ENCODE peak calls at places on chromosomes 3 and 15, in six cellular contexts. Z is GM23338, S is MM.1S, P is neural progenitor cell, O is H9, M is OCI-LY7. W is an unnamed sample.

GRCh38 chr3:160437083-160437455 is 12.5 kb downstream of the TRIM59 start:
- DNase-seq in O (no peak), Z (no peak), P (no peak), M (no peak), S (no peak), W (no peak)

GRCh38 chr3:188646592-188646991 is 492.6 kb downstream of the LPP start:
- DNase-seq in Z (no peak), M (peak), S (peak), P (no peak), O (no peak), W (no peak)

GRCh38 chr15:38899300-38899699 is 334.7 kb upstream of the RASGRP1 start:
- DNase-seq in P (no peak), Z (no peak), S (no peak), M (no peak), O (no peak), W (no peak)

GRCh38 chr15:74624020-74624602 is 8.5 kb downstream of the CLK3 start:
- DNase-seq in P (no peak), M (no peak), O (no peak), S (no peak), Z (no peak), W (no peak)

GRCh38 chr15:55407949-55408766 is at the start of the genes CCPG1 and PIERCE2:
- DNase-seq in M (peak), Z (peak), P (peak), O (peak), S (peak), W (peak)

GRCh38 chr3:128503164-128503651 is 10.2 kb upstream of the GATA2 start:
- DNase-seq in M (no peak), O (peak), Z (peak), S (no peak), P (peak), W (no peak)

GRCh38 chr3:195226900-195227447 is 44.0 kb downstream of the XXYLT1 start:
- DNase-seq in S (peak), P (peak), O (no peak), Z (peak), M (peak), W (no peak)

GRCh38 chr15:75553659-75554058 is 25.5 kb downstream of the PTPN9 start:
- DNase-seq in P (no peak), S (no peak), Z (no peak), M (no peak), O (no peak), W (no peak)

GRCh38 chr15:100198442-100198841 is 143.3 kb downstream of the ADAMTS17 start:
- DNase-seq in M (no peak), Z (no peak), O (no peak), P (no peak), S (no peak), W (no peak)

GRCh38 chr3:13706886-13707285 is 158.0 kb downstream of the FBLN2 start:
- DNase-seq in Z (no peak), S (no peak), M (no peak), P (no peak), O (no peak), W (no peak)

GRCh38 chr3:36792342-36792741 is 28.0 kb upstream of the DCLK3 start:
- DNase-seq in O (peak), S (peak), M (peak), Z (peak), P (peak), W (peak)

GRCh38 chr3:195692781-195693427 is 27.9 kb upstream of the MUC20 start:
- DNase-seq in M (no peak), Z (no peak), P (no peak), O (peak), S (peak), W (no peak)

GRCh38 chr3:41296556-41296955 is 97.3 kb downstream of the CTNNB1 start:
- DNase-seq in M (no peak), S (no peak), Z (no peak), O (no peak), P (no peak), W (no peak)

GRCh38 chr3:21962456-21962855 is 211.4 kb upstream of the ZNF385D start:
- DNase-seq in P (no peak), S (no peak), M (no peak), O (no peak), Z (no peak), W (no peak)

GRCh38 chr3:120642368-120642948 is 39.6 kb downstream of the HGD start:
- DNase-seq in O (no peak), M (no peak), S (no peak), P (no peak), Z (no peak), W (no peak)

DNA sequence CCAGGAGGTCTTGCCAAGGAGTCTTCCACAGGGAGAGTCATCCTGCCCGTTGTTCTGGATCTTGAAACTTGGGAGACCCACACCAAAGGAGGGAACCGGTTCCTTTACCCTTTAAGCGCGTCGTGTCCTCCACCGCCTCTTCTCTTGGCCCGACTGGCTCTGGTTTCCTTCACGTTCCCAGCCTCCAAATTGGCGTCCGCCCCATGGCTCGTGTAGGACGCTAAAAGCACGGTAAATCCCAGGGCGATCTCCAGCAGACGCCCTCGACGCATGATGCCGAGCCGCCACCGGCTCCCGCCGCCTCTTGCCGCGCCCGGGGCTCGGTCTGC is 1.0 kb downstream of the FBN1 start:
- DNase-seq in O (no peak), P (no peak), S (no peak), Z (no peak), M (no peak), W (no peak)
- H2AFZ ChIP-seq in O (peak), P (peak), S (no peak), Z (peak), M (no peak), W (peak)

DNA sequence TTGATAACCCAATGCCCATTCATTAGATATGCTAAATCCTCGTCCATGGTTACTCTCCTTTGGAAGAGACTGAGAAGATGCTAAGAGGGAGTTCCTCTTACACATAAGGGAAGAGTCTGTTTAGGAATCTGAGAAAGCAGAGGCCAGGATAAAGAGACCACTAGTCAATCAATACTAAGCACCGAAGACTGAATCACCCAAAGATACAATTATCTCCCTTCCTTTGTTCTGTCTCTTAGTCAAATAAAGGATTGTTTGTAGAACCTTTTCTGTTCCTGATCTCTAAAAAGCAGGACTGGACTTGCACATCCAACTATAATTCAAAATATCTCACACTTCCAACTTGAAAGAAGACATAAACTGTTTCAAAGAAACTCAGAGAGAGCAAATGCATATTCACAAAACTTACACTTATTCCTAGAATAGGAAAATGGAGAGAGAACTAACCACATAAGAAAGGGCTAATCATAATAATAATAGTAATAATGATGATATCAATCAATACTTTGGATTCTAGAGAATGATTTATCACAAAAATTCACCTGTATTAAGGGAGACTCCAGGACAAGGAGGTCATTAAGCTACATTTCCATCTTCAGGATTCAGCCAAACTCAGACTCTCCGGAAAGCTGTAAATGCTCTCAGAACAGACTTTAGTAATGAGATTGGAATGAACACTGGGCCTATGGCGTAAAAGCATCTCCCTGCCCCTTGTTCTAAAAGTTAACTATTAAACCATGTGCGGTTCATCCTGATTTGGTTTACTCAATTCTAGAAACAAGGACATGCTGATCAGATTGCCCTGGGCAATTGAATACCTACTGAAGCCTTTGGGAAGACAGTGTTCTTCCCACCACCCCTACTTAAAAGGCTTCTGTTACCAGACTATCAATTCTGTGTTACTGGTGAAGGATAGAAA is 401.5 kb downstream of the ZBTB20 start:
- DNase-seq in S (no peak), P (peak), M (no peak), Z (no peak), O (no peak), W (no peak)
- H2AFZ ChIP-seq in S (no peak), P (no peak), M (no peak), Z (no peak), O (no peak), W (no peak)

GRCh38 chr3:72888546-72889309 is 882 bp downstream of the GXYLT2 start:
- DNase-seq in P (peak), M (no peak), O (peak), Z (peak), S (no peak), W (peak)
- H2AFZ ChIP-seq in P (no peak), M (no peak), O (no peak), Z (peak), S (no peak), W (no peak)

GRCh38 chr3:122513386-122514122 is 1.2 kb downstream of the KPNA1 start:
- DNase-seq in M (no peak), Z (peak), O (no peak), S (no peak), P (peak), W (peak)
- H2AFZ ChIP-seq in M (no peak), Z (no peak), O (no peak), S (no peak), P (no peak), W (peak)

DNA sequence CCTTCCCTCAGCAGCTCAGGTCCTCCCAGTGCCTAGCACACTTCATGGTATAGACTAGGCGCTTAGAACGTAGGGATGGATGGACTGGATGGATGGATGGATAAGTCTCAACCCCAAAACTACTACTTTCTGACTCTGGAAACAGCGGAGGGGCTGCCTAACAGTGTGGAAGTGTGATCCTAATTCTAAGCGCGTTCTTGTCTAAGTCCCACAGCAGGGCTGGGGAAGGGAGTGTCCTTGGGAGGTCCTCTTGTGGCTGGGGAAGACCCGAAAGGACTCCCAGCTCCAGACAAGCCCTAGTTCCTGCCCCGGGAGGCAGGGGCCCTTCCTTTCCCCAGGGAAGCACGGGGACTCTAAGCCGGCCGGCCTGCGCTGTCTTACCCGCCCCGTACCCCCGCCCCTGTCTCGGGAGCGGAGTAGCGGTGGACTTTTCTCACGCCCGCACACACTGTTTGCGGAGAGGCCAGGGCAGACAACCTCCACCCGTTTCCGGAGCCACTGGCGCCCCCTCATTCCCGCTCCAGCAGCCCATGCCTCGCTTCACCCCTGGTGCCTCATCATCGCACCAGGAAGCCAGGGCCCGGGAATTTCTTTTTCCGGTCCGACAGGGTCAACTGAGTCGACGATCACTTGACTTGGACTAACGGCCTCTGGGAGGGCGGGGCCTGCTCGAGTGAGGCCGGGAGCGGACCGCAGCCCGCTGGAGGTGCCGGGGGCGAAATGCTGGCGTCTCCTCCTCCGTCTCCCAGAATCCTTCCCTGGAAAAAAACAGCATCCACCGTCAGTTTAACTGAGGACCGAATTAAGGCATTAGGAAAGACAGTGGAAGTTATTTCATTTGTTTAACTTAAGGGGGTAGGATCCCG is 133.3 kb downstream of the TBC1D2B start:
- DNase-seq in Z (peak), O (peak), M (peak), P (peak), S (peak), W (peak)
- H2AFZ ChIP-seq in Z (peak), O (no peak), M (peak), P (peak), S (peak), W (peak)

DNA sequence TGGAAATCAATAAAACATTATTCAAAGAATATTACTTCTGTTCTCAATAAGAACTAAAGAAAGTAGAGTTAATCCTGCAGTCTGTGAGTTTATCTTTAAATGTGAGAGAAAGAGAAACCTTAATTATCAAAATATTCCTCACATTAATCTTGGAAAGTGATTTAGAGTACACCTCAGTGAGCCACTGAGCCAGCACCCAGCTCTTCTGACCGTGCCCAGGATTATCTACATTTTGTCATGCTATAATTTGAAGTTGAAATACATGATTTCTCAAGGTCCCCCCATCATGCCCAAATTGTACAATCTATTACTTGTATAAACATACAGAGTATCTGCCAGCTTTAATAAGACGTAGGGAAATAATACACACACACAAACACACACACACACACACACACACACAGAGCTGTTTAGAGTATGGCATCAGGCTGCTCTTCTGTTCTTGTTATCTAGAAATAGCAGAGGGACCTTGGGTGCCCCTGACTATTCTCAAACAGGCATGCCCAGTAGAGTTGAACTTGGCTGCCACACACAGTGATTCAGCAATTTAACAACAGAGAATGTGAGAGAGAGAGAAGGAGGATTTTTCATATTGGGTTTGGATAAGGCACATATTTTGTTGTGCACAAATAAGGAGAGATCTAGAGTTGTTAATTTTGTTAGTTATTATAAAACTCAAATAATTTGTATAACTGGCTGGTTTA is 74.4 kb downstream of the P2RY1 start:
- DNase-seq in O (no peak), S (no peak), M (no peak), Z (no peak), P (no peak), W (no peak)
- H2AFZ ChIP-seq in O (no peak), S (no peak), M (no peak), Z (no peak), P (no peak), W (no peak)

DNA sequence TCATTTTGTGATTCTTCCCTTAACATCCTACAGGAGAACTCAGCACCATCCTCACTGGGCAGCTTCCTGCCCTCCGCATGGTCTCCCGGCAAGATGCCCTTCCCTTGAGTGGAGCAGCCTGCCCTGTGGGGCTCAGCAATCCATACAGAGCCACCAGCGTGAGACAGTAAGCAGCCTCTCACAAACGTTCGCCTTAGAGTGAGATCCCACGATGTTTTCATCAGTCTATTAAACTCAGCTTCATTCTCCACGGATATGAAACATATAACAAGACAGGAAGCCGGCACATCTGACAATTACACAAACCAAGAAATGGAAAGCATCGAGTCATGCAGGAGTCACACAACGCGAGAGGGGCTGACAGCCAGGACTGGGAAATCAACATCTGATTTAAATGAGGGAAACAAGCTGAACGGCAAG is 272.2 kb downstream of the OCA2 start:
- DNase-seq in P (no peak), O (no peak), M (no peak), Z (no peak), S (no peak), W (no peak)
- H2AFZ ChIP-seq in P (peak), O (no peak), M (no peak), Z (peak), S (no peak), W (no peak)

GRCh38 chr3:172911142-172911541 is 160.6 kb downstream of the ECT2 start:
- DNase-seq in P (no peak), M (no peak), O (peak), Z (peak), S (no peak), W (no peak)
- H2AFZ ChIP-seq in P (no peak), M (no peak), O (no peak), Z (no peak), S (no peak), W (no peak)

DNA sequence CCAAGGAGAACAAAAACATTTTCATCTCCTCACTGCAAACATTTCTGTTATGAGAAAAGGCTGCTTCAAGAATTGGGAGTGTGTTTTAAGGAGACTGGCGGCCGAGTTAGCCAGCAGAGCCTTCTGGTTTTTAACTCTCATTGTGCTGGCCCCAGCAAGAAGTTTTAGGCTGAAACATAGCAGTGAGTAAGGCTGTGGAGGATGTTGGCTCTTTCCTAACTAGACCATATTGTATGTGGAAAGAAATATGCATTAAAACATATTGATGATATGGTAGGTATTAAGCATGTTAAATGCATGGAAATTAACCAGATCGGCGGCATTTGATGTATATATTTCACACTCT is 90.7 kb downstream of the TIGIT start:
- DNase-seq in S (no peak), P (no peak), M (no peak), Z (no peak), O (no peak), W (no peak)
- H2AFZ ChIP-seq in S (no peak), P (peak), M (peak), Z (peak), O (no peak), W (no peak)

GRCh38 chr15:45307230-45307924 is 55.3 kb downstream of the SLC28A2 start:
- DNase-seq in Z (peak), M (peak), S (peak), P (peak), O (no peak), W (no peak)
- H2AFZ ChIP-seq in Z (no peak), M (no peak), S (peak), P (no peak), O (no peak), W (peak)